ENCODE peak calls at places on chromosomes 4 and X, in five cellular contexts. F is esophagus squamous epithelium, O is left ventricle myocardium inferior, T is neural progenitor cell, A is endothelial cell of umbilical vein. P is an unnamed sample. For H3K4me1, the result is how much of the 10 kb centered on the place peaks cover.

GRCh38 chr4:179352221-179352620 is 1910.0 kb upstream of the AGA start:
- DNase-seq in O (no peak), A (no peak), T (peak), F (no peak), P (no peak)

GRCh38 chrX:114675365-114675764 is 91.5 kb downstream of the HTR2C start:
- DNase-seq in O (no peak), A (no peak), F (no peak), T (no peak), P (no peak)

GRCh38 chr4:80266902-80267380 is 477 bp downstream of the FGF5 start:
- DNase-seq in F (no peak), O (no peak), T (peak), A (peak), P (no peak)

GRCh38 chr4:3442959-3443749 is 1.4 kb downstream of the HGFAC start:
- DNase-seq in A (peak), T (peak), O (no peak), F (no peak), P (peak)

GRCh38 chrX:7941390-7942042 is 14.3 kb upstream of the PNPLA4 start:
- DNase-seq in T (peak), F (no peak), O (no peak), A (peak), P (no peak)

GRCh38 chr4:54091637-54092404 is 8.1 kb upstream of the GSX2 start:
- DNase-seq in T (peak), F (no peak), A (peak), O (peak), P (peak)

GRCh38 chr4:141807073-141807472 is 170.7 kb downstream of the IL15 start:
- DNase-seq in F (no peak), O (no peak), T (no peak), A (no peak), P (no peak)

GRCh38 chrX:13938053-13938765 is 91.5 kb downstream of the GEMIN8 start:
- DNase-seq in T (peak), O (peak), A (no peak), F (no peak), P (peak)

GRCh38 chrX:11462648-11463047 is 169.4 kb downstream of the AMELX start:
- DNase-seq in O (no peak), F (no peak), A (no peak), T (no peak), P (no peak)

GRCh38 chr4:14193601-14194000 is 566.1 kb upstream of the BOD1L1 start:
- DNase-seq in T (no peak), F (no peak), O (no peak), A (no peak), P (no peak)

GRCh38 chr4:1115528-1116293 is 2.3 kb upstream of the RNF212 start:
- DNase-seq in A (no peak), F (no peak), T (no peak), O (no peak), P (no peak)

GRCh38 chrX:52363247-52363883 is 5.5 kb upstream of the XAGE2 start:
- DNase-seq in O (no peak), T (peak), F (no peak), A (peak), P (no peak)

GRCh38 chr4:176357359-176358082 is 37.8 kb downstream of the SPCS3 start:
- DNase-seq in O (no peak), A (no peak), T (no peak), F (no peak), P (no peak)

GRCh38 chr4:138645289-138645688 is 370.3 kb upstream of the NOCT start:
- DNase-seq in T (no peak), O (no peak), A (no peak), F (no peak), P (no peak)

GRCh38 chrX:101564651-101565050 is 14.3 kb downstream of the ARMCX1 start:
- DNase-seq in F (no peak), O (no peak), A (no peak), T (no peak), P (no peak)

GRCh38 chrX:43860646-43861370 is 21.4 kb downstream of the MAOB start:
- DNase-seq in O (no peak), A (peak), T (no peak), F (no peak), P (no peak)

GRCh38 chr4:155190099-155190498 is 18.3 kb upstream of the NPY2R start:
- DNase-seq in A (no peak), F (no peak), O (no peak), T (no peak), P (no peak)

GRCh38 chr4:185920171-185920570 is 108.2 kb upstream of the SORBS2 start:
- DNase-seq in O (no peak), T (no peak), A (no peak), F (no peak), P (no peak)

GRCh38 chr4:188130355-188130754 is 8.9 kb upstream of the TRIML1 start:
- DNase-seq in T (peak), O (no peak), A (no peak), F (no peak), P (no peak)

GRCh38 chr4:83876047-83876446 is 340.1 kb downstream of the GPAT3 start:
- DNase-seq in A (no peak), F (no peak), T (peak), O (no peak), P (no peak)

GRCh38 chr4:20984011-20984836 is 284.0 kb downstream of the PACRGL start:
- DNase-seq in A (peak), O (peak), F (no peak), T (peak), P (peak)

GRCh38 chr4:20987191-20987590 is 286.9 kb downstream of the PACRGL start:
- DNase-seq in O (no peak), T (no peak), F (no peak), A (no peak), P (no peak)

GRCh38 chr4:20982544-20982943 is 282.3 kb downstream of the PACRGL start:
- DNase-seq in O (no peak), A (no peak), F (no peak), T (no peak), P (no peak)
- H3K4me1 ChIP-seq in O (under half), A (under half), F (under half), T (under half), P (under half)

GRCh38 chrX:38374431-38374830 is 22.0 kb downstream of the OTC start:
- DNase-seq in O (no peak), T (no peak), F (no peak), A (no peak), P (no peak)

GRCh38 chrX:38379088-38379487 is 26.7 kb downstream of the OTC start:
- DNase-seq in O (no peak), A (no peak), F (no peak), T (no peak), P (no peak)

GRCh38 chrX:38376747-38377146 is 24.3 kb downstream of the OTC start:
- DNase-seq in A (no peak), T (no peak), F (no peak), O (no peak), P (no peak)

DNA sequence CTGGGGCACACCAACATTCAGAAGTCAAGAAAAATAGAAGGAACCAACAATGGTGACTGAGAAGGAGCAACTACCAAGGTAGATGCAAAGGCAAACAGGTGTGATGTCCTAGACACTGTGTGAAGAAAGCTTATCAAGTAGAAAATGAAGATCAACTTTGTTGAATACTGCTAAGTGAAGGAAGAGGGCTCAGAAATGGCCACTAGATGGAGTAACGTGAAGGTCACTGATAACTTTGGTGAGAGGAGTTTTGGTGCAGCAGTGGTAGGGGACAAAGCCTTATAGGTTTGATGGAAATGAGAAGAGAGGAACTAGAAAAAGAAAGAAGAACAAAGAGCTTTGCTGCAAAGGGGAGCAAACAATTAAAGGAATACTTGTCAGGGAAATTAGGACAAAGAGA is 23.5 kb downstream of the OTC start:
- DNase-seq in A (peak), T (peak), O (no peak), F (no peak), P (no peak)
- TF ChIP-seq CTCF in A (peak), T (peak), O (peak), F (no peak), P (peak)

GRCh38 chrX:20284992-20285391 is 18.3 kb upstream of the RPS6KA3 start:
- DNase-seq in O (no peak), T (no peak), A (no peak), F (no peak), P (no peak)
- H3K4me1 ChIP-seq in O (under half), T (under half), A (under half), F (under half), P (under half)

DNA sequence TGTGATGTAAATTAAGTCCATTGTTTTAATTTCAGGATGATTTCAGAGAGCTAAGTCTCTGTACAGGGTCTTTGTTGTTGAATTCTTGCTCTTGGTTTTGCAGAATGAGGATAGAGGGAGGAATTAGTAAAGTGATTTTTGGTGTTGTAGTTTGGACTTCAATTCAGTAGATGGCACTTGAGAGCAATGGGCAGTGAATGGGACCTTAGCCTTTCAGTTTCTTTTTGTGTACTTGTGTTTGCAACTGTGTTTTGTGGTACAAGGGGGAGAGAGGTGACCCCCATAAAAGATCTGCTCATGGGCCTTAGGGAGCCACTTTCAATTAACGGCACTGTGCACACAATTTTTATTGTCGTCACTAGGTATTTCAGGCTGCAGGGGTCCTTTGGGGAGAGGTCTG is 340.0 kb downstream of the DCAF12L2 start:
- DNase-seq in A (no peak), T (peak), F (no peak), O (no peak), P (no peak)
- TF ChIP-seq CTCF in A (no peak), T (no peak), F (no peak), O (no peak), P (no peak)

GRCh38 chr4:98659106-98659592 is 738 bp upstream of the TSPAN5 start:
- DNase-seq in T (peak), A (no peak), O (no peak), F (no peak), P (no peak)
- H3K4me1 ChIP-seq in T (half or more), A (half or more), O (under half), F (half or more), P (under half)

DNA sequence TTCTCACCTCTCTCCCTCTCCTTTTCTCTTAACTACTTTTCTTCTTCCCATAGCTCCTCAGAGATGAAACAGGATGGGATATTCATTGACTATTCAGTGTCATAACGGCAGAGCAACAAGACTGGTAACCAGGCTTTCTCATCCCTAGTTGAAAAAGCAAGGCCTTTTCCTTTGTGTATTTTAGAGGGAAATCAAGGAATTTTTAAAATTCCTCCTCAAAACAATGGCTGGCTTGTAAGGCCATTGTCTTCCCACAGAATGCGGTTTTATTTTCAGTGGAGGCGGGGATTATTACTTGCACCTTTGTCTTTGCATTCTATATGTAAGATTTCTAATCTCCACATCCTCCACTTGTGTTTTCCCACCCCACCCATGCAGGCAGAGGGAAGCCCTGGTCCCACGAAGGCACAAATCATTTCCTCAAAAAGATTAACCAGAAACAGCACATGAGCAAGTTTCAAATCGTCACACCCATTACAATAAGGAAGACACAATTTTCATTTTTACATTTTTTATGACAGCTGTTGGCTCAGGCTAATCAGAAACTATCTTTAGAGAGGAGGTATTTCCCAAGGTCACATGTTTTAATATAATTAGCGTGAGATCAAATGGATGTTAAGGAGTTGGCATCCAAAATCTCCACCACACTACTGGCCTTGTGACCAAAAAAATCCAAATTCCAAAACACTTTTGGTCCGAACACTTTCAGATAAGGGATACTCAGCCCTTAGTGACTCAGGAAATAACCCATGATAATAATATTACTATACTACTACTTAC is 53.0 kb upstream of the KDR start:
- DNase-seq in T (no peak), O (no peak), A (peak), F (no peak), P (no peak)
- TF ChIP-seq CTCF in T (no peak), O (no peak), A (no peak), F (no peak), P (no peak)